ENCODE peak calls at places on chromosomes 3 and 15, in seven cellular contexts. I is ovary; U is stimulated activated CD4-positive, alpha-beta T cell treated with anti-CD3 and anti-CD28 coated beads, Interleukin-15, amount 100 ng/mL, for 1 hour; O is HAP-1; F is AG08396; A is activated T-cell treated with anti-CD3 and anti-CD28 coated beads, Interleukin-2, amount 50 U/mL, for 72 hours; H is neuronal stem cell. E is an unnamed sample.

GRCh38 chr3:195080571-195081141 is 190.3 kb downstream of the XXYLT1 start:
- DNase-seq in I (no peak), U (no peak), O (no peak), F (no peak), A (no peak), H (no peak), E (no peak)

GRCh38 chr3:8709801-8710524 is 23.6 kb upstream of the CAV3 start:
- DNase-seq in I (no peak), U (no peak), O (no peak), F (no peak), A (no peak), H (no peak), E (no peak)

GRCh38 chr3:191338177-191338488 is 7.8 kb upstream of the UTS2B start:
- DNase-seq in I (no peak), U (no peak), O (no peak), F (no peak), A (no peak), H (no peak), E (no peak)

GRCh38 chr3:191774485-191774884 is 313.5 kb downstream of the PYDC2 start:
- DNase-seq in I (no peak), U (no peak), O (no peak), F (no peak), A (no peak), H (no peak), E (no peak)

GRCh38 chr3:114389156-114389555 is 95.3 kb downstream of the TIGIT start:
- DNase-seq in I (no peak), U (no peak), O (no peak), F (no peak), A (no peak), H (no peak), E (no peak)

GRCh38 chr15:41501191-41501917 is 7.7 kb downstream of the ITPKA start:
- DNase-seq in I (no peak), U (no peak), O (no peak), F (peak), A (peak), H (peak), E (no peak)

GRCh38 chr3:64666171-64666581 is 21.6 kb downstream of the ADAMTS9 start:
- DNase-seq in I (no peak), U (no peak), O (no peak), F (peak), A (no peak), H (no peak), E (no peak)

GRCh38 chr3:194869482-194870169 is 183.9 kb downstream of the FAM43A start:
- DNase-seq in I (no peak), U (no peak), O (no peak), F (peak), A (no peak), H (no peak), E (no peak)

GRCh38 chr3:195129644-195130492 is 141.1 kb downstream of the XXYLT1 start:
- DNase-seq in I (no peak), U (no peak), O (no peak), F (no peak), A (peak), H (no peak), E (no peak)

GRCh38 chr15:40291088-40291574 is 8.3 kb upstream of the ANKRD63 start:
- DNase-seq in I (peak), U (no peak), O (no peak), F (peak), A (no peak), H (peak), E (no peak)

GRCh38 chr15:29826908-29827307 is 4.6 kb upstream of the TJP1 start:
- DNase-seq in I (no peak), U (no peak), O (no peak), F (no peak), A (no peak), H (no peak), E (no peak)

GRCh38 chr3:172213168-172213567 is 173.8 kb downstream of the FNDC3B start:
- DNase-seq in I (no peak), U (no peak), O (no peak), F (no peak), A (peak), H (no peak), E (no peak)

GRCh38 chr15:39501366-39501765 is 79.5 kb upstream of the THBS1 start:
- DNase-seq in I (no peak), U (no peak), O (no peak), F (no peak), A (no peak), H (no peak), E (no peak)

GRCh38 chr3:148791296-148791695 is 36.3 kb upstream of the CPB1 start:
- DNase-seq in I (no peak), U (no peak), O (no peak), F (no peak), A (no peak), H (peak), E (no peak)

GRCh38 chr15:20341901-20342605 is 199.5 kb downstream of the GOLGA6L6 start:
- DNase-seq in I (peak), U (no peak), O (no peak), F (no peak), A (no peak), H (no peak), E (peak)

GRCh38 chr3:125437631-125438435 is 62.7 kb upstream of the ZNF148 start:
- DNase-seq in I (peak), U (peak), O (peak), F (peak), A (peak), H (peak), E (peak)

GRCh38 chr3:52028572-52028971 is 27.8 kb downstream of the DUSP7 start:
- DNase-seq in I (no peak), U (no peak), O (no peak), F (peak), A (no peak), H (no peak), E (no peak)

GRCh38 chr3:181700168-181701087 is 11.3 kb upstream of the SOX2 start:
- DNase-seq in I (peak), U (no peak), O (peak), F (peak), A (peak), H (peak), E (no peak)

GRCh38 chr3:16147226-16147625 is 27.3 kb upstream of the GALNT15 start:
- DNase-seq in I (no peak), U (no peak), O (no peak), F (no peak), A (no peak), H (no peak), E (no peak)

GRCh38 chr3:134378818-134379217 is 4.6 kb upstream of the AMOTL2 start:
- DNase-seq in I (no peak), U (no peak), O (no peak), F (no peak), A (peak), H (no peak), E (no peak)

GRCh38 chr3:136414476-136414875 is 164.3 kb downstream of the PCCB start:
- DNase-seq in I (no peak), U (no peak), O (no peak), F (no peak), A (no peak), H (no peak), E (no peak)

GRCh38 chr15:60821462-60822061 is 342.6 kb upstream of the ICE2 start:
- DNase-seq in I (no peak), U (no peak), O (no peak), F (no peak), A (no peak), H (no peak), E (no peak)

GRCh38 chr3:113005622-113006021 is 14.8 kb downstream of the GTPBP8 start:
- DNase-seq in I (no peak), U (no peak), O (no peak), F (no peak), A (peak), H (no peak), E (no peak)

GRCh38 chr3:31960793-31961431 is 20.1 kb downstream of the OSBPL10 start:
- DNase-seq in I (no peak), U (no peak), O (peak), F (peak), A (no peak), H (no peak), E (no peak)

GRCh38 chr3:149490260-149490971 is 15.9 kb downstream of the TM4SF4 start:
- DNase-seq in I (no peak), U (no peak), O (no peak), F (no peak), A (no peak), H (no peak), E (no peak)

GRCh38 chr3:100027321-100027720 is 87.0 kb downstream of the FILIP1L start:
- DNase-seq in I (no peak), U (no peak), O (no peak), F (no peak), A (no peak), H (no peak), E (no peak)

GRCh38 chr15:32029862-32030781 is at the start of gene CHRNA7:
- DNase-seq in I (peak), U (no peak), O (peak), F (peak), A (peak), H (peak), E (peak)

GRCh38 chr15:25250011-25250596 is 188.7 kb downstream of the UBE3A start:
- DNase-seq in I (peak), U (no peak), O (no peak), F (no peak), A (no peak), H (no peak), E (no peak)

GRCh38 chr15:62866366-62866765 is 176.2 kb upstream of the TPM1 start:
- DNase-seq in I (no peak), U (no peak), O (no peak), F (no peak), A (no peak), H (no peak), E (no peak)

GRCh38 chr15:56965614-56966013 is 47.2 kb downstream of the TCF12 start:
- DNase-seq in I (no peak), U (no peak), O (no peak), F (no peak), A (no peak), H (no peak), E (no peak)

E was measured in right lobe of liver.